ENCODE peak calls at places on chromosomes 3 and 15, in nine cellular contexts. T is T47D; N is COR-L47; O is SK-N-SH; L is GDM1; M is kidney glomerular epithelial cell; S is stimulated activated CD4-positive, alpha-beta T cell treated with anti-CD3 and anti-CD28 coated beads, Interleukin-15, amount 100 ng/mL, for 24 hours; A is NCI-H1930; W is WTC11. Y is an unnamed sample.

GRCh38 chr15:44883219-44883900 is 73.1 kb upstream of the TERB2 start:
- DNase-seq in T (no peak), N (no peak), O (no peak), L (no peak), M (no peak), S (no peak), A (no peak), W (no peak), Y (no peak)

GRCh38 chr3:129827765-129828164 is 65.7 kb downstream of the TMCC1 start:
- DNase-seq in T (no peak), N (no peak), O (no peak), L (peak), M (no peak), S (peak), A (no peak), W (no peak), Y (no peak)

GRCh38 chr3:71109241-71109976 is 474.1 kb downstream of the FOXP1 start:
- DNase-seq in T (no peak), N (no peak), O (no peak), L (no peak), M (peak), S (peak), A (no peak), W (no peak), Y (no peak)

GRCh38 chr3:187737401-187738088 is 7.7 kb downstream of the BCL6 start:
- DNase-seq in T (no peak), N (no peak), O (peak), L (no peak), M (peak), S (peak), A (no peak), W (peak), Y (no peak)

GRCh38 chr3:195450731-195451229 is 8.0 kb upstream of the ACAP2 start:
- DNase-seq in T (no peak), N (no peak), O (no peak), L (no peak), M (no peak), S (no peak), A (no peak), W (no peak), Y (no peak)

GRCh38 chr15:87610366-87610765 is 646.2 kb downstream of the NTRK3 start:
- DNase-seq in T (no peak), N (no peak), O (no peak), L (no peak), M (no peak), S (no peak), A (no peak), W (no peak), Y (no peak)

GRCh38 chr3:8607285-8608040 is 37.1 kb downstream of the SSUH2 start:
- DNase-seq in T (peak), N (peak), O (peak), L (peak), M (peak), S (no peak), A (no peak), W (peak), Y (peak)

GRCh38 chr15:82056900-82057825 is 11.3 kb upstream of the MEX3B start:
- DNase-seq in T (no peak), N (no peak), O (no peak), L (no peak), M (no peak), S (no peak), A (no peak), W (no peak), Y (no peak)

GRCh38 chr15:76312540-76313174 is 1.4 kb upstream of the ETFA start:
- DNase-seq in T (peak), N (no peak), O (no peak), L (no peak), M (no peak), S (no peak), A (no peak), W (no peak), Y (no peak)

GRCh38 chr3:58679974-58680656 is 13.5 kb upstream of the FAM3D start:
- DNase-seq in T (no peak), N (no peak), O (no peak), L (no peak), M (no peak), S (no peak), A (no peak), W (no peak), Y (no peak)